ENCODE peak calls at places on chromosomes 5 and 9, in ten cellular contexts. S is cardiac fibroblast, L is gastrocnemius medialis, E is type B pancreatic cell, P is lung, U is colonic mucosa, Z is heart left ventricle, N is A673, F is cardiac muscle cell, O is PC-3. G is an unnamed sample.

GRCh38 chr9:4197548-4197947 is 102.3 kb downstream of the GLIS3 start:
- DNase-seq in U (no peak), O (peak), F (peak), E (no peak), Z (no peak), P (no peak), N (peak), L (no peak), S (no peak), G (no peak)

GRCh38 chr5:37849641-37850040 is 9.8 kb upstream of the GDNF start:
- DNase-seq in L (no peak), F (no peak), N (no peak), U (no peak), Z (no peak), E (no peak), S (no peak), O (no peak), P (no peak), G (no peak)

GRCh38 chr5:137218896-137219295 is 280.2 kb downstream of the SPOCK1 start:
- DNase-seq in F (no peak), L (no peak), Z (no peak), P (no peak), O (peak), U (no peak), N (no peak), E (no peak), S (no peak), G (no peak)

GRCh38 chr9:136625101-136626065 is 37.3 kb upstream of the EGFL7 start:
- DNase-seq in N (peak), Z (peak), E (no peak), F (peak), S (peak), L (peak), U (peak), O (peak), P (peak), G (no peak)

GRCh38 chr5:158590936-158591863 is 508.5 kb downstream of the EBF1 start:
- DNase-seq in N (peak), S (peak), U (no peak), E (no peak), Z (peak), P (no peak), F (peak), O (peak), L (no peak), G (peak)

GRCh38 chr9:2255128-2255527 is 240.0 kb downstream of the SMARCA2 start:
- DNase-seq in N (no peak), L (peak), U (no peak), O (no peak), S (no peak), P (no peak), Z (no peak), F (no peak), E (no peak), G (no peak)

GRCh38 chr9:13627071-13627470 is 347.6 kb upstream of the MPDZ start:
- DNase-seq in E (no peak), F (no peak), P (no peak), Z (no peak), U (no peak), O (no peak), L (no peak), N (no peak), S (no peak), G (no peak)

GRCh38 chr5:135457424-135458071 is 5.4 kb upstream of the TIFAB start:
- DNase-seq in P (peak), O (peak), F (peak), Z (peak), E (no peak), U (peak), S (peak), N (peak), L (peak), G (peak)

GRCh38 chr5:95715799-95716461 is 15.2 kb upstream of the RHOBTB3 start:
- DNase-seq in U (no peak), O (peak), N (peak), S (peak), F (no peak), P (no peak), Z (no peak), L (no peak), E (no peak), G (no peak)

GRCh38 chr5:73405691-73406090 is 42.9 kb downstream of the FOXD1 start:
- DNase-seq in L (no peak), Z (no peak), S (no peak), U (no peak), O (no peak), P (no peak), F (no peak), N (no peak), E (no peak), G (no peak)

GRCh38 chr5:168467755-168468280 is 18.5 kb upstream of the RARS1 start:
- DNase-seq in O (no peak), Z (no peak), P (no peak), N (no peak), F (no peak), U (no peak), E (no peak), L (no peak), S (no peak), G (no peak)

GRCh38 chr5:163397368-163397767 is 40.0 kb upstream of the CCNG1 start:
- DNase-seq in F (no peak), N (no peak), P (no peak), E (no peak), Z (no peak), U (no peak), S (no peak), L (no peak), O (no peak), G (no peak)

GRCh38 chr5:39164016-39164415 is 55.3 kb downstream of the FYB1 start:
- DNase-seq in S (no peak), N (peak), L (no peak), Z (no peak), U (no peak), P (no peak), F (no peak), E (no peak), O (no peak), G (no peak)

GRCh38 chr5:51378778-51379652 is 4.2 kb upstream of the ISL1 start:
- DNase-seq in U (no peak), N (no peak), F (peak), O (peak), S (no peak), E (no peak), P (no peak), L (no peak), Z (no peak), G (peak)
- TF ChIP-seq CTCF in U (no peak), N (no peak), F (no peak), O (peak), S (no peak), E (no peak), P (no peak), L (no peak), Z (no peak), G (no peak)

DNA sequence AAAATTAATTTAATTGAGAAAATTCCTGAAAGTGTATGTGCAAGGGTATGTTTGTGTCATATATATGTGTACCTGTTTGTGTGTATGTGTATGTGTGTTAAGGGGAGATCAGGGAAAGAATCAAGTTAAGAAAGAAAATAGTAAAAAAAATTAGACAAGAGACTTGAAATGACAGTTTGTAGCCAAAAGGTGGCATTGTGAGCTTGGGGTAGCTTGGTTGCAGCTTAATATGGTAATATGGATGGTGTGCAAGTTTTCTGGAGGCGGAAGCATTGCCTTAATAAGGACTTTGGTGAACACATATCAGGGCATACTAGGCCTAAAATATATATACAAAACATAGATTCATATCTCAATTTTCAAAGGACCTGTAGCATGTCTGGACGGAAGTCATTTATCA is 129.9 kb downstream of the INSYN2B start:
- DNase-seq in U (no peak), E (no peak), S (no peak), L (no peak), O (no peak), P (no peak), Z (no peak), N (peak), F (no peak), G (no peak)
- TF ChIP-seq CTCF in U (no peak), E (peak), S (peak), L (no peak), O (peak), P (no peak), Z (no peak), N (peak), F (no peak), G (peak)

DNA sequence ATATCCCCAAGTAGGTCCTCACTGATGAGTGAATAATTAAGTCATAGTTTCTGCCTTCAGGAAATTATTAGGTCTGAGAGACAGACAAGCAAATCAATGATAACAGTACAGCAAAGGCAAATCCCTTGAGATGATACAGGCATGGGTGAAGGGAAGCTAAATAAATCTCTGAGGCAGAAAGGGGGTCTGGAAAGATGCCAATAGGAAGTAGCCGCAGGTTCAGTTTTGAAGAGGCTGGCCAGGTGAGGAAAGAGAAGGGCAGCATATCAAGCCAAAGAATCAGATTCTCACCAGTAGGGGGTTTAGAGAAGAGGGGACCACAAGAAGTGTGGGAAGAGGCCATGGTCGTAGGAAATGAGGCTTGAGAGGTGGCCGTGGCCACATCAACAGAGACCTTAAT is 85.8 kb downstream of the KIAA1958 start:
- DNase-seq in U (no peak), F (no peak), O (no peak), E (no peak), N (no peak), S (no peak), P (no peak), Z (no peak), L (no peak), G (no peak)
- TF ChIP-seq CTCF in U (no peak), F (no peak), O (no peak), E (peak), N (peak), S (no peak), P (no peak), Z (no peak), L (no peak), G (no peak)

DNA sequence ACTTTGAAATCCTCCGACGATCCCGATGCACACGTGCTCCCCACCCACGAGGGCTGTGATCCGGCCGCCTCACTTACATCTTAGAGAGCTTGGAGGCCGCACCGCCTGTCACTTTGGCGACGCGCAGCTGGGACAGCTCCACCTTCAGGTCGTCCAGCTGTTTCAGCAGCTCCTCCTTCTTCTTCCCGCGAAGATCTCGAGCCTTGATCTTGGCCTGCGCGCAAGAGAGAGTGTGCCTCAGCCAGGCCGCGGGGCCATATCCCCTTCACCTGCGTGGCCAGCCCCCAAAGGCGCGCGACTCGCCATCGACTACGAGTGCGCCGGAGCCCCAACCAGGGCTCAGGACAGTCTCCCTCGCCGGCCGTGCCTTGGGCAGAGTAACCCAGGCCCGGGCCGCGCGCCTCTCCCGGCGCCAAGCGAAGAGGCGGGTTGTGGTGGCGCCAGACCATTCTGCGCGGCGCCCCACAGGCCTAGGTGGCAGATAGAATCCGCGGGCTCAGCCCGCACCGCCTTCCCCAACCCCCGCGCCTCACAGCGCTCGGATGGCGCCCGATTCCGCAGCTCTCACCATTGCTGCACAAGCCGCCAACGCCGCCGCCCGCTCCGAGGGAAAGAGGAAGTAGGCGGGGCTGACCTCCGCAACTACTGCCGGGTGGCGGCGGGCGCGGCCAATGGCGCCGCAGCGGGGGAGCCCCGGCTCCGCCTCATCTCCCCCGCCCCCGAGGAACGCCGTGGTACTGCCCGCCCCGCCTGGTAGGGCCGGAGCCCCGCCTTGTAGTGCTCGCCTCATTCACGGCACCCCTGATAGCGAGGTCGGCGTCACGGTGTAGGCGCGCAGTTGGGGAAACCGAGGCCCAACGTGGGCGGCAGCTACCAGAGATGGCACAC is at the start of the genes ARPC5L and RPL35:
- DNase-seq in F (peak), O (peak), S (peak), E (peak), P (peak), Z (peak), L (peak), U (peak), N (peak), G (peak)
- TF ChIP-seq CTCF in F (peak), O (no peak), S (no peak), E (peak), P (no peak), Z (peak), L (peak), U (peak), N (peak), G (peak)

GRCh38 chr5:64635056-64635686 is 55.1 kb upstream of the SHISAL2B start:
- DNase-seq in N (peak), S (peak), F (peak), P (no peak), Z (no peak), U (no peak), E (no peak), O (peak), L (no peak), G (no peak)
- TF ChIP-seq CTCF in N (peak), S (peak), F (peak), P (peak), Z (peak), U (peak), E (peak), O (peak), L (peak), G (peak)

GRCh38 chr9:34139477-34140146 is 13.1 kb upstream of the DCAF12 start:
- DNase-seq in F (peak), P (peak), U (peak), L (peak), N (peak), O (peak), S (peak), Z (peak), E (no peak), G (no peak)
- TF ChIP-seq CTCF in F (peak), P (no peak), U (no peak), L (no peak), N (peak), O (peak), S (peak), Z (peak), E (no peak), G (no peak)

DNA sequence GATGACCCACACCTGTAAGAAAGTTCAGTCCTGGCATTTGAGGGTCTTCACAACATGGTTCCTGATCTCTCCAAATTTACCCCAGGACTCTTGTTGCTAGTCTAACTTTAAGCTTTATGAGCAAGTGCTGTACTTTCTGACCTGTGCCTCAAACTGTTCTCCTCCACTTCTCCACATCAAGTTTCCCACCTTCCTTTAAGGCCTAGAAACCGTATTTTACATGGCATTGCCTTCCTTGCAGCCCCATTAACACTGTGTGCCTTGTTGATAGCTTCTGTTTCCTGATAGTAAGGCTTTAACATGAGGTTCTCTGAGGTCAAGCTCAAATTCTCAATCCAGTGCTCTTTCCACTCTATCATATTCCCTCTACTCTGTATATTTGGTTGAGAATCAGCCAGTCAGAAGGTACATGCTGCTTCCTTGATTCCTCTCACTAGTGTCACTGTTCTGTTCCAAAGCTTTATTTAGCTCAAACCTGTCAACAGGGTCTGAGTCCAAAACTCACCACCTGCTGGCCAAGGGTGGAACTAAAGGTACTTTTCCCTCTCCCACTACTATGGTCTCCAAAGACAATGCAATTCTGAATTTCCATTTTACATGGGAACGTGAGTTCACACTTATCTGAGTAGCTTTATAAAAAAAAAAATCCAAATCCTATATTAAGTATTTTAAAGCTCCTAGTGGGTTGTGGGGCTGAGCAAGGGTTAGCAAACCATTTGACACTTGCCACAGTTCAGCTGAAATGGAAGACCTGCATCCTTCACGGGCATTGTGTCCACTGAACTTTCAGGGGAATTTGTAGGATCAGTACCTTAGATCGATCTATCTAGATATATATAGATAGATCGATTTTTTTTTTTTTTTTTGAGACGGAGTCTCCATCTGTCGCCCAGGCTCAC is 21.1 kb downstream of the VCP start:
- DNase-seq in E (no peak), L (peak), F (peak), Z (peak), S (peak), P (peak), N (peak), U (peak), O (peak), G (peak)
- TF ChIP-seq CTCF in E (peak), L (peak), F (peak), Z (peak), S (peak), P (peak), N (peak), U (peak), O (peak), G (peak)

GRCh38 chr9:17117372-17117771 is 17.5 kb upstream of the CNTLN start:
- DNase-seq in F (no peak), U (no peak), O (no peak), P (no peak), Z (no peak), S (no peak), E (no peak), N (no peak), L (no peak), G (no peak)

GRCh38 chr9:17120203-17120602 is 14.6 kb upstream of the CNTLN start:
- DNase-seq in U (no peak), P (no peak), N (no peak), F (no peak), Z (no peak), O (no peak), S (no peak), E (no peak), L (no peak), G (no peak)

GRCh38 chr9:17121264-17121663 is 13.6 kb upstream of the CNTLN start:
- DNase-seq in O (no peak), U (no peak), L (no peak), S (no peak), F (no peak), Z (no peak), E (no peak), N (no peak), P (no peak), G (no peak)

DNA sequence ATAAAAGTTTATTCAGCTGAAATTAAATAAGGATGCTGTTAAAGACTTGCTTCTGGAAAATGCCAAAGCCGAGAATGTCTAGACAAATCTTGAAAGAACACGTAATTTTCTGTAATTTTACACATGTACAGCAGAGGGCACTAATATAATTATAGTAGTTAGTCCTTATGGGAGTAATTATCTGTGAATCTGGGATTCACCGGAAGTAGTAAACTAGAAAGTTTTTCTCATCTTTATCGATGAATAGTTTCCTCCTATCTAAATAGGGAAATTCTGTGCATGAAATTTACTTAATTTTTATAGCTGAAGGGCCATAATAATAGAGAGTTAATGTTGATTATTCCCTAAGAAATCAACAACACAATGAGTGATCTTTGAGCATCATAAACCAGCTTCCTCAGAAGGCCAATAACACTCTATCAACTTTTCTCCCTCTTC is 18.4 kb upstream of the CNTLN start:
- DNase-seq in Z (no peak), N (peak), E (no peak), U (no peak), L (no peak), F (peak), S (peak), O (peak), P (no peak), G (no peak)
- TF ChIP-seq CTCF in Z (peak), N (peak), E (peak), U (peak), L (peak), F (peak), S (peak), O (peak), P (peak), G (peak)

GRCh38 chr9:37200572-37201005 is 80.2 kb downstream of the ZCCHC7 start:
- DNase-seq in O (peak), F (no peak), E (no peak), U (no peak), L (no peak), N (peak), P (no peak), Z (no peak), S (peak), G (no peak)
- TF ChIP-seq CTCF in O (no peak), F (no peak), E (no peak), U (no peak), L (no peak), N (no peak), P (no peak), Z (no peak), S (no peak), G (no peak)

G was measured in endothelial cell.